ENCODE peak calls at places on chromosomes 16 and 17, in eight cellular contexts. U is prostate gland, I is endodermal cell, A is mucosa of descending colon, M is stomach, E is PC-3, P is bronchial epithelial cell, R is neural progenitor cell. S is an unnamed sample.
A peak's percentile ranks its signal among the peaks of the same experiment; 100 is the strongest.

GRCh38 chr17:80978499-80979497 is 12.8 kb upstream of the CHMP6 start:
- DNase-seq in U (no peak), P (no peak), I (no peak), M (no peak), R (no peak), E (no peak), A (no peak), S (no peak)

GRCh38 chr17:53176629-53177028 is 646.1 kb upstream of the KIF2B start:
- DNase-seq in R (no peak), I (no peak), P (no peak), U (no peak), E (no peak), A (no peak), M (no peak), S (no peak)

GRCh38 chr16:5905935-5906334 is 808.3 kb upstream of the EEF2KMT start:
- DNase-seq in M (no peak), E (no peak), U (no peak), P (peak; percentile 57), I (no peak), R (no peak), A (no peak), S (no peak)

GRCh38 chr17:7579001-7579838 is at the start of gene CD68:
- DNase-seq in U (no peak), P (peak; percentile 98), M (peak; percentile 71), R (no peak), E (peak; percentile 92), A (peak; percentile 75), I (peak; percentile 90), S (peak; percentile 89)

GRCh38 chr17:15479697-15480096 is 12.3 kb upstream of the CDRT4 start:
- DNase-seq in M (no peak), P (peak; percentile 11), E (peak; percentile 65), A (no peak), R (no peak), I (no peak), U (no peak), S (no peak)

GRCh38 chr17:11797803-11798202 is 199.5 kb downstream of the ZNF18 start:
- DNase-seq in U (no peak), M (no peak), E (no peak), A (no peak), I (peak; percentile 71), P (no peak), R (no peak), S (no peak)

GRCh38 chr16:78189121-78189520 is 89.7 kb downstream of the WWOX start:
- DNase-seq in E (no peak), M (no peak), R (no peak), U (no peak), P (no peak), A (no peak), I (no peak), S (no peak)

GRCh38 chr17:16377804-16378400 is 3.0 kb upstream of the UBB start:
- DNase-seq in U (peak; percentile 56), R (no peak), E (peak; percentile 93), M (no peak), A (peak; percentile 49), P (peak; percentile 92), I (no peak), S (peak; percentile 38)

GRCh38 chr16:83215417-83216001 is 588.7 kb downstream of the CDH13 start:
- DNase-seq in R (peak; percentile 76), I (peak; percentile 97), A (peak; percentile 64), M (peak; percentile 39), E (peak; percentile 62), U (no peak), P (peak; percentile 7), S (peak; percentile 21)

GRCh38 chr17:17044846-17045561 is 2.7 kb downstream of the MPRIP start:
- DNase-seq in R (no peak), M (peak; percentile 26), I (peak; percentile 58), E (peak; percentile 79), A (no peak), U (no peak), P (peak; percentile 27), S (peak; percentile 68)

GRCh38 chr16:54236761-54237160 is 49.8 kb downstream of the IRX3 start:
- DNase-seq in R (no peak), E (no peak), U (no peak), P (no peak), I (no peak), M (no peak), A (no peak), S (peak; percentile 10)

GRCh38 chr16:1810536-1810935 is 16.1 kb downstream of the HAGH start:
- DNase-seq in R (no peak), P (no peak), E (no peak), M (no peak), A (no peak), I (no peak), U (no peak), S (no peak)
- H3K36me3 ChIP-seq in R (no peaks in the 10 kb centered on the region), P (peaks cover 10% of the 10 kb centered on the region), E (no peaks in the 10 kb centered on the region), M (peaks cover 70% of the 10 kb centered on the region), A (no peaks in the 10 kb centered on the region), I (peaks cover 25% of the 10 kb centered on the region), U (no peaks in the 10 kb centered on the region), S (peaks cover 41% of the 10 kb centered on the region)

DNA sequence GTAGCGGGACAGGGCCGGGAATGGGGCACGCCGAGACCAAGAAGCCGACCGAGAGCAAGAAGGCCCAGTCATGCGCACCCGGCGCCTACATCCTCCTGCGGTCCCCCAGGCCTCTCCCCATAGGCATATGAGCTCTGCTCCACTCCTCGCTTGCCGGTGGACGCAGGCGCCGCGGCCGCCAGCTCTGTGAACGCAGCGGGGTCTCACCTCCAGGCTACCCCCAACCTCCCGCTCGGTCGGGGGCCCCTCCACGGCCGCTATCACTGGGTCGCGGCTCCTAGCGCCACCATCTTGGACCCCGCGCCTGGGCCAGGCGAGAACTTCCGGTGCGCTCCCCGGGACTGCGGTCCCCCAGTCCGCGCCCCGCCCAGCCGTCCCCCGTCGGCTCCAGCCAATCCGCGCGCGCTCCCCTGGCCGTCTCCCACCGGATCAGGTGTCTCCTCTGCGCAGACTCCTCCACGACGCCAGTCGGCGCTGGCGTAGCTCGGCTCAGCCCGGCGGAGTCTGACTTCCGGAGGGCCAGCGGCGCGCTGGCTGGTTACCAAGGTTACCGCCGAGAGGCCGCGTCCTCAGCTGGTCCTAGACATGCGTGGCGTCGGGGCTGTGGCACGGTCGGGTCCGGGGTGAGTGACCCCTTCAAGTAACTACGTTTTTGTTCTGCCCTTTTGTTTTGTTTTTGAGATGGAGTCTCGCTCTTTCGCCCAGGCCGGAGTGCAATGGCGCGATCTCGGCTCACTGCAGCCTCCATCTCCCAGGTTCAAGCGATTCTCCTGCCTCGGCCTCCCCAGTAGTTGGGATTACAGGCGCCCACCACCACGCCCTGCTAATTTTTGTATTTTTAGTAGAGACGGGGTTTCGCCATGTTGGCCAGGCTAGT is at the start of gene ZNF594:
- DNase-seq in I (peak; percentile 100), P (peak; percentile 75), U (peak; percentile 94), R (peak; percentile 96), A (peak; percentile 95), M (peak; percentile 97), E (peak; percentile 91), S (peak; percentile 99)
- H3K4me3 ChIP-seq in I (peak within 1 kb of the TSS; percentile 95), P (peak within 1 kb of the TSS; percentile 85), U (peak within 1 kb of the TSS; percentile 82), R (peak within 1 kb of the TSS; percentile 70), A (peak within 1 kb of the TSS; percentile 48), M (peak within 1 kb of the TSS; percentile 91), E (peak within 1 kb of the TSS; percentile 91), S (peak within 1 kb of the TSS; percentile 97)

GRCh38 chr16:25575363-25575762 is 116.4 kb upstream of the HS3ST4 start:
- DNase-seq in I (peak; percentile 76), U (no peak), M (no peak), P (no peak), A (no peak), R (peak; percentile 89), E (no peak), S (no peak)
- H3K36me3 ChIP-seq in I (no peaks in the 10 kb centered on the region), U (no peaks in the 10 kb centered on the region), M (no peaks in the 10 kb centered on the region), P (no peaks in the 10 kb centered on the region), A (no peaks in the 10 kb centered on the region), R (no peaks in the 10 kb centered on the region), E (no peaks in the 10 kb centered on the region), S (no peaks in the 10 kb centered on the region)

DNA sequence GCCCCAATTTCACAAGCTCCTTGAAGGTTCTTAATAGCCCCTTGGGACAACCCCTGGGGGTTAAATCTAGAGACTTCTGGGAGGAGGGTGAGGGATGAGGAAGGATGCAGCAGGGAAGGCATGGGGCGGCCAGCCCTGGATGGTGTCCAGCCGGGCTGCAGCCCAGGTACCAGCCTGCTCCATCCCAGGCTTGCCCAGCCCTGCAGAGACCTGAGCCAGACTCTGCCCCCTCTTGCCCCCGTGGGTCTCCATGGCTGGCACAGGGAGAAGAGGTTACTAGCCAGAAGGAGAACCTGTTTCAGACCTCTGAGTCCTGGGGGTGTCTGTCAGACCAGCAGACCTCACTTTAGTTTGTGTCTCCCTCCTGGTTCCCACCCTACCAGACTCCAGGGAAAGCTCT is 8.5 kb downstream of the NHERF1 start:
- DNase-seq in P (no peak), M (peak; percentile 52), E (no peak), R (no peak), U (no peak), I (no peak), A (no peak), S (no peak)
- H3K4me3 ChIP-seq in P (no peak overlapping the region), M (no peak overlapping the region), E (no peak overlapping the region), R (no peak overlapping the region), U (no peak overlapping the region), I (no peak overlapping the region), A (no peak overlapping the region), S (no peak overlapping the region)

GRCh38 chr16:347203-347602 is 5.3 kb downstream of the AXIN1 start:
- DNase-seq in E (no peak), U (no peak), I (no peak), P (peak; percentile 30), M (no peak), A (no peak), R (no peak), S (no peak)

GRCh38 chr16:351804-352520 is 561 bp downstream of the AXIN1 start:
- DNase-seq in E (no peak), M (no peak), I (no peak), R (peak; percentile 61), P (no peak), A (peak; percentile 67), U (no peak), S (peak; percentile 64)

GRCh38 chr16:349211-349610 is 3.3 kb downstream of the AXIN1 start:
- DNase-seq in U (no peak), I (no peak), M (no peak), A (no peak), P (no peak), R (peak; percentile 0), E (no peak), S (no peak)

GRCh38 chr16:352547-353403 is at the start of gene AXIN1:
- DNase-seq in E (peak; percentile 94), R (peak; percentile 100), A (peak; percentile 100), I (peak; percentile 100), U (peak; percentile 100), P (peak; percentile 80), M (peak; percentile 100), S (peak; percentile 96)

DNA sequence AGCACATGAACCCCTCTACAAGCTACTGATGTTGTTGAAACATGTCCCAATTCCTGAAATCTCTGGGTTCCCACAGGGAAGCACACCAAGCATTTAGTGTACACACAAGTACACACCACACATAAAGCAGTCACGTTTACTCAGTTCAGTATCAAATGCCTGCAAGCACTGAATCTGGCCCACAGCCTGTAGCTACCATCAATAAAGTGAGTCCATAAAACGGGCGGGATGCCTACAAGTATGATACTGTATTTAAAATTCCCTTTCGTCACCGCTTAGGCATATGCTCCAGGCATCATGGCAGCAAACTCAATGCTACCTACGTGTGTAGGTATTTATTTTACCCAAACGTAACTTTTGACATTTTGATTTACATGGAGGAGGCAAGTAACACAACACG is 2.3 kb downstream of the AXIN1 start:
- DNase-seq in E (no peak), U (no peak), A (peak; percentile 67), M (no peak), R (no peak), P (no peak), I (no peak), S (no peak)
- H3K36me3 ChIP-seq in E (no peaks in the 10 kb centered on the region), U (no peaks in the 10 kb centered on the region), A (no peaks in the 10 kb centered on the region), M (peaks cover 16% of the 10 kb centered on the region), R (no peaks in the 10 kb centered on the region), P (peaks cover 8% of the 10 kb centered on the region), I (peaks cover 34% of the 10 kb centered on the region), S (peaks cover 11% of the 10 kb centered on the region)